ENCODE peak calls at places on chromosomes 6 and 20, in four cellular contexts. One of them, this sample, is unnamed.

GRCh38 chr6:7073810-7074525 is 33.8 kb upstream of the RREB1 start:
- DNase-seq in HepG2: no peak
- DNase-seq in GM12878: peak
- DNase-seq in K562: no peak
- DNase-seq in this sample: no peak

GRCh38 chr6:154297711-154298110 is 58.9 kb downstream of the IPCEF1 start:
- DNase-seq in HepG2: no peak
- DNase-seq in GM12878: no peak
- DNase-seq in K562: no peak
- DNase-seq in this sample: no peak

GRCh38 chr6:127119361-127120108 is 1.1 kb downstream of the RSPO3 start:
- DNase-seq in HepG2: no peak
- DNase-seq in GM12878: no peak
- DNase-seq in K562: no peak
- DNase-seq in this sample: peak

GRCh38 chr6:137107767-137108105 is 63.0 kb upstream of the IL20RA start:
- DNase-seq in HepG2: no peak
- DNase-seq in GM12878: no peak
- DNase-seq in K562: no peak
- DNase-seq in this sample: no peak

GRCh38 chr6:35392111-35392702 is 49.8 kb downstream of the PPARD start:
- DNase-seq in HepG2: peak
- DNase-seq in GM12878: no peak
- DNase-seq in K562: no peak
- DNase-seq in this sample: no peak

GRCh38 chr20:56706867-56707360 is 77.8 kb downstream of the TFAP2C start:
- DNase-seq in HepG2: no peak
- DNase-seq in GM12878: no peak
- DNase-seq in K562: no peak
- DNase-seq in this sample: no peak

GRCh38 chr6:25558155-25558817 is 93.7 kb upstream of the SCGN start:
- DNase-seq in HepG2: no peak
- DNase-seq in GM12878: no peak
- DNase-seq in K562: no peak
- DNase-seq in this sample: no peak

GRCh38 chr6:129429953-129430352 is 280.0 kb downstream of the ARHGAP18 start:
- DNase-seq in HepG2: no peak
- DNase-seq in GM12878: no peak
- DNase-seq in K562: no peak
- DNase-seq in this sample: no peak

GRCh38 chr6:5665173-5665572 is 341.6 kb downstream of the NRN1 start:
- DNase-seq in HepG2: no peak
- DNase-seq in GM12878: no peak
- DNase-seq in K562: no peak
- DNase-seq in this sample: no peak

GRCh38 chr20:37807901-37808751 is 94.8 kb upstream of the VSTM2L start:
- DNase-seq in HepG2: no peak
- DNase-seq in GM12878: no peak
- DNase-seq in K562: no peak
- DNase-seq in this sample: no peak

GRCh38 chr20:21146242-21146641 is 20.4 kb downstream of the KIZ start:
- DNase-seq in HepG2: no peak
- DNase-seq in GM12878: no peak
- DNase-seq in K562: peak
- DNase-seq in this sample: no peak

GRCh38 chr20:17854307-17854903 is 114.2 kb downstream of the SNX5 start:
- DNase-seq in HepG2: peak
- DNase-seq in GM12878: no peak
- DNase-seq in K562: no peak
- DNase-seq in this sample: peak

GRCh38 chr6:12288844-12289654 is 1.1 kb upstream of the EDN1 start:
- DNase-seq in HepG2: peak
- DNase-seq in GM12878: peak
- DNase-seq in K562: peak
- DNase-seq in this sample: peak

GRCh38 chr20:14888172-14888571 is 550.8 kb upstream of the FLRT3 start:
- DNase-seq in HepG2: no peak
- DNase-seq in GM12878: no peak
- DNase-seq in K562: no peak
- DNase-seq in this sample: no peak

GRCh38 chr6:25342784-25343183 is 63.6 kb downstream of the CARMIL1 start:
- DNase-seq in HepG2: no peak
- DNase-seq in GM12878: no peak
- DNase-seq in K562: no peak
- DNase-seq in this sample: no peak

GRCh38 chr20:62668441-62669027 is 26.2 kb downstream of the SLCO4A1 start:
- DNase-seq in HepG2: peak
- DNase-seq in GM12878: no peak
- DNase-seq in K562: peak
- DNase-seq in this sample: peak

GRCh38 chr20:39823239-39823638 is 861.1 kb downstream of the DHX35 start:
- DNase-seq in HepG2: no peak
- DNase-seq in GM12878: no peak
- DNase-seq in K562: no peak
- DNase-seq in this sample: no peak

GRCh38 chr6:20952605-20953004 is 418.3 kb downstream of the CDKAL1 start:
- DNase-seq in HepG2: peak
- DNase-seq in GM12878: no peak
- DNase-seq in K562: no peak
- DNase-seq in this sample: no peak

GRCh38 chr6:29466241-29466640 is 9.3 kb downstream of the OR2H1 start:
- DNase-seq in HepG2: no peak
- DNase-seq in GM12878: no peak
- DNase-seq in K562: no peak
- DNase-seq in this sample: no peak

GRCh38 chr6:95614094-95614493 is 36.8 kb downstream of the MANEA start:
- DNase-seq in HepG2: no peak
- DNase-seq in GM12878: no peak
- DNase-seq in K562: no peak
- DNase-seq in this sample: no peak

GRCh38 chr6:90106449-90106848 is 190.2 kb downstream of the BACH2 start:
- DNase-seq in HepG2: no peak
- DNase-seq in GM12878: no peak
- DNase-seq in K562: no peak
- DNase-seq in this sample: no peak

GRCh38 chr6:166119116-166119911 is 48.3 kb downstream of the TBXT start:
- DNase-seq in HepG2: no peak
- DNase-seq in GM12878: no peak
- DNase-seq in K562: no peak
- DNase-seq in this sample: no peak

GRCh38 chr6:77095936-77096627 is 367.2 kb downstream of the HTR1B start:
- DNase-seq in HepG2: no peak
- DNase-seq in GM12878: no peak
- DNase-seq in K562: no peak
- DNase-seq in this sample: no peak

GRCh38 chr20:55701467-55701866 is 303.9 kb downstream of the CBLN4 start:
- DNase-seq in HepG2: no peak
- DNase-seq in GM12878: no peak
- DNase-seq in K562: no peak
- DNase-seq in this sample: no peak

GRCh38 chr6:5592911-5593519 is 331.7 kb downstream of the FARS2 start:
- DNase-seq in HepG2: no peak
- DNase-seq in GM12878: no peak
- DNase-seq in K562: peak
- DNase-seq in this sample: no peak

GRCh38 chr20:50533061-50533460 is 22.9 kb downstream of the PTPN1 start:
- DNase-seq in HepG2: no peak
- DNase-seq in GM12878: no peak
- DNase-seq in K562: no peak
- DNase-seq in this sample: no peak

GRCh38 chr20:61640171-61640570 is 388.1 kb downstream of the CDH4 start:
- DNase-seq in HepG2: no peak
- DNase-seq in GM12878: no peak
- DNase-seq in K562: no peak
- DNase-seq in this sample: no peak

GRCh38 chr6:12243169-12243568 is 47.0 kb upstream of the EDN1 start:
- DNase-seq in HepG2: no peak
- DNase-seq in GM12878: no peak
- DNase-seq in K562: no peak
- DNase-seq in this sample: no peak

GRCh38 chr6:46024122-46024769 is 8.6 kb upstream of the CLIC5 start:
- DNase-seq in HepG2: no peak
- DNase-seq in GM12878: no peak
- DNase-seq in K562: peak
- DNase-seq in this sample: no peak

GRCh38 chr20:15917333-15917732 is 655.9 kb downstream of the KIF16B start:
- DNase-seq in HepG2: no peak
- DNase-seq in GM12878: no peak
- DNase-seq in K562: no peak
- DNase-seq in this sample: no peak

GRCh38 chr20:59807909-59808728 is 125.3 kb downstream of the SYCP2 start:
- DNase-seq in HepG2: no peak
- DNase-seq in GM12878: no peak
- DNase-seq in K562: no peak
- DNase-seq in this sample: no peak

GRCh38 chr6:133804263-133804662 is 84.7 kb upstream of the TCF21 start:
- DNase-seq in HepG2: no peak
- DNase-seq in GM12878: no peak
- DNase-seq in K562: no peak
- DNase-seq in this sample: no peak

GRCh38 chr20:36310215-36310981 is 4.3 kb downstream of the DLGAP4 start:
- DNase-seq in HepG2: no peak
- DNase-seq in GM12878: no peak
- DNase-seq in K562: no peak
- DNase-seq in this sample: no peak

GRCh38 chr6:54847799-54848597 is 1.4 kb downstream of the FAM83B start:
- DNase-seq in HepG2: no peak
- DNase-seq in GM12878: no peak
- DNase-seq in K562: no peak
- DNase-seq in this sample: no peak

GRCh38 chr6:6674872-6675271 is 86.4 kb downstream of the LY86 start:
- DNase-seq in HepG2: no peak
- DNase-seq in GM12878: no peak
- DNase-seq in K562: peak
- DNase-seq in this sample: peak

GRCh38 chr20:53291548-53291947 is 302.1 kb downstream of the ZNF217 start:
- DNase-seq in HepG2: peak
- DNase-seq in GM12878: no peak
- DNase-seq in K562: peak
- DNase-seq in this sample: peak

GRCh38 chr6:16243055-16243454 is 4.7 kb downstream of the GMPR start:
- DNase-seq in HepG2: no peak
- DNase-seq in GM12878: no peak
- DNase-seq in K562: no peak
- DNase-seq in this sample: no peak

DNA sequence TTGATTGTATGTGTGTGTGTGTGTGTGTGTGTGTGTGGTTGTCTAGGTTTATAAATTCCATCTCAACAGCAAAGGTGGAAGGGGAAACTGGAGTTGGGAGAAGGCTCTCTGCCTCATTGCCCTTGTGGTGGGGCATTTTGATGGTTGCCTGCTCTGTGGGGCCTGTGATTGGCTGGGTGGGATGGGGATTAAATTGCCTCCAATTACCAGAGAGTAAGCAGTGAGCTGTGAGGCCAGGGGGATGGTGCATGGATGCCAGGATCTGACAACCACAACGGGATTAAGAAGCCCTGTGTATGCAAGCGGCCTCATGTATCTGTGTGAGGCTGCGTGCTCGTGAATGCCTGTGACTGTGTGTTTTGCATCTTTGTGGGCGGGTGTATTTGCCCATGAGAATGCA is 46.1 kb downstream of the CD40 start:
- DNase-seq in HepG2: no peak
- DNase-seq in GM12878: no peak
- DNase-seq in K562: no peak
- DNase-seq in this sample: no peak
- TF ChIP-seq ETV6 in HepG2: no peak
- TF ChIP-seq ETV6 in GM12878: no peak
- TF ChIP-seq ETV6 in K562: no peak
- TF ChIP-seq ETV6 in this sample: no peak

GRCh38 chr6:88248709-88249321 is 82.7 kb upstream of the CNR1 start:
- DNase-seq in HepG2: no peak
- DNase-seq in GM12878: no peak
- DNase-seq in K562: peak
- DNase-seq in this sample: no peak

GRCh38 chr6:88246654-88247053 is 80.5 kb upstream of the CNR1 start:
- DNase-seq in HepG2: no peak
- DNase-seq in GM12878: no peak
- DNase-seq in K562: peak
- DNase-seq in this sample: no peak

DNA sequence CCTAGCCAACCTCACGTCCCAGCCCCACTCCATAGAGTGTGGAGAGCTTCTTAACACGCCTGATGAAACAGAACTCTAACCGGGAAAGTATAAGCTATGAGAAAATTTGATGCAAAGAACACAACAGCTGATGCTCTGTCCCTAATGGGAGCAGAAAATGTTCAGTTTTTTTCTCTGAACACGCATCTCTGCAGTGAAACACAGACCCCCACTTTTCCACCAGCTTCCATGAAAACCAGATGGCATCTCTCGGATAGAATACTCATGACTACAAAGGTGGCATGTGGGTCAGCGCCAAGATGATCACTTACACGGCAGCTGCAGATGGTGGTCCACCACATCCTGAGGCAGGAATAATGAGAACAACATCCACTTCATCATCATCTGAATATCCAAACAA is 85.1 kb upstream of the CNR1 start:
- DNase-seq in HepG2: no peak
- DNase-seq in GM12878: no peak
- DNase-seq in K562: no peak
- DNase-seq in this sample: no peak
- TF ChIP-seq ETV6 in HepG2: no peak
- TF ChIP-seq ETV6 in GM12878: no peak
- TF ChIP-seq ETV6 in K562: no peak
- TF ChIP-seq ETV6 in this sample: no peak

DNA sequence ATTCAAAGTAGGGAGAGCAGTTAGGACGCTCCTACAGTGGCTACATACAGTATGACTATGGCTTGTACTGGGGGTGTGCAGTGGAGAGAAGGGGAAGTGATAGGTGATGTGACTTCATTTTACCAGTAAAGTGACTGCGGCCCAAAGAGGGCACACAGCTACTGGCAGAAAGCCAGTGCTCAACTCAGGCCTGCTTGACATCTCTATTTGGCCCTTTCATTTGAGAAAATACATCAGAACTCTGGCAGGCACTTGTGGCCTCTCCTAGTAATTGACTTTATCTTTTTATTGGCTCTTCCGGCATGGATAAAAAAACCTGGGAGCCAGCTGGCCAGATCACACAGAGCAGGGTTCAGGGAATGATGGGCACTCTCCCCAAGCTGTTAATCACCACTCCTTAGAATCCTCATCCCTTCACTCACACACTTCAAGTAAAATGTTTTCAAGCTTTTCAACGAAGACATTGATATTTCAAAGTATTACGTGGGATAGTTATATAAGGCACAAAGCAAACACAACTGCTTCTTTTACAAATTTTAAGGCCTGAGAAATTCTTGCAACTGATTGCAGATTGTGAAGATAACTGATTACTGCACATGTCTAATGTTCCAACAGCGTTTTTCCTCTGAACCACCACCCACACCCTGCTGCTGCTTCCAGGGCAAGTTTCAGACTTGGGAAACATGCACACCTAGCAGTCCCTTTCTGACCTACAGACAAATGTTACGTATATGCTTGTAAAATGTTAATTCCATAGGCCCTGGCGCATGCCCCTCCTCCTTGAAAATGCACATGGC is 73.5 kb downstream of the TNFRSF21 start:
- DNase-seq in HepG2: no peak
- DNase-seq in GM12878: no peak
- DNase-seq in K562: peak
- DNase-seq in this sample: no peak
- TF ChIP-seq ETV6 in HepG2: no peak
- TF ChIP-seq ETV6 in GM12878: no peak
- TF ChIP-seq ETV6 in K562: no peak
- TF ChIP-seq ETV6 in this sample: no peak

GRCh38 chr20:31704225-31705119 is 18.2 kb downstream of the BCL2L1 start:
- DNase-seq in HepG2: peak
- DNase-seq in GM12878: no peak
- DNase-seq in K562: no peak
- DNase-seq in this sample: peak
- TF ChIP-seq ETV6 in HepG2: peak
- TF ChIP-seq ETV6 in GM12878: no peak
- TF ChIP-seq ETV6 in K562: no peak
- TF ChIP-seq ETV6 in this sample: no peak